ENCODE peak calls at places on chromosome 9, in seven cellular contexts. K, S, C, N, U, W and G are unnamed samples.

GRCh38 chr9:93597142-93597706 is 20.8 kb downstream of the PHF2 start:
- DNase-seq in N (peak; percentile 16), C (no peak), U (peak; percentile 37), S (no peak), K (peak; percentile 74), W (no peak), G (no peak)

GRCh38 chr9:69079186-69079585 is 43.6 kb downstream of the FXN start:
- DNase-seq in W (no peak), U (no peak), N (no peak), C (no peak), S (no peak), K (no peak), G (no peak)

GRCh38 chr9:129455151-129455995 is 165.5 kb downstream of the C9orf50 start:
- DNase-seq in U (no peak), S (no peak), W (no peak), K (no peak), C (no peak), N (no peak), G (no peak)

GRCh38 chr9:35287986-35288515 is 126.2 kb downstream of the UNC13B start:
- DNase-seq in C (no peak), N (no peak), U (no peak), W (no peak), K (no peak), S (no peak), G (no peak)

GRCh38 chr9:129101279-129101678 is 9.3 kb downstream of the CRAT start:
- DNase-seq in C (no peak), W (no peak), K (no peak), N (no peak), U (no peak), S (no peak), G (no peak)

GRCh38 chr9:22447607-22448305 is 1.1 kb downstream of the DMRTA1 start:
- DNase-seq in K (no peak), S (peak; percentile 35), W (peak; percentile 39), N (no peak), C (no peak), U (no peak), G (peak; percentile 33)

GRCh38 chr9:98605116-98605515 is 103.6 kb downstream of the GABBR2 start:
- DNase-seq in U (no peak), K (no peak), C (no peak), N (no peak), W (no peak), S (no peak), G (no peak)

GRCh38 chr9:2526071-2526862 is 95.3 kb upstream of the VLDLR start:
- DNase-seq in C (no peak), S (no peak), K (no peak), U (no peak), N (no peak), W (no peak), G (no peak)

GRCh38 chr9:127538849-127539258 is 73.2 kb upstream of the STXBP1 start:
- DNase-seq in K (no peak), U (no peak), W (no peak), C (no peak), S (no peak), N (no peak), G (no peak)

GRCh38 chr9:111078391-111079038 is 40.2 kb upstream of the LPAR1 start:
- DNase-seq in K (no peak), S (no peak), U (no peak), N (no peak), C (no peak), W (no peak), G (no peak)

GRCh38 chr9:90219548-90220118 is 423.0 kb downstream of the DIRAS2 start:
- DNase-seq in N (no peak), W (peak; percentile 52), C (no peak), S (peak; percentile 41), K (no peak), U (no peak), G (peak; percentile 23)

GRCh38 chr9:131320031-131320685 is 30.6 kb downstream of the PLPP7 start:
- DNase-seq in S (peak; percentile 14), N (peak; percentile 94), K (no peak), W (no peak), C (no peak), U (no peak), G (no peak)

GRCh38 chr9:131312822-131313770 is 23.6 kb downstream of the PLPP7 start:
- DNase-seq in C (no peak), N (no peak), K (no peak), W (peak; percentile 18), S (no peak), U (no peak), G (no peak)

GRCh38 chr9:131319486-131319885 is 30.0 kb downstream of the PLPP7 start:
- DNase-seq in W (no peak), C (no peak), U (no peak), N (peak; percentile 84), K (no peak), S (no peak), G (no peak)

GRCh38 chr9:131323629-131324028 is 34.1 kb downstream of the PLPP7 start:
- DNase-seq in S (no peak), W (no peak), C (no peak), K (no peak), U (no peak), N (peak; percentile 20), G (peak; percentile 68)

GRCh38 chr9:131318211-131318610 is 28.7 kb downstream of the PLPP7 start:
- DNase-seq in S (no peak), K (no peak), N (peak; percentile 63), C (no peak), W (no peak), U (no peak), G (no peak)
- H3K4me3 ChIP-seq in S (no peak overlapping the region), K (no peak overlapping the region), N (no peak overlapping the region), C (no peak overlapping the region), W (no peak overlapping the region), U (no peak overlapping the region), G (no peak overlapping the region)

GRCh38 chr9:95055337-95055850 is 262.1 kb downstream of the FANCC start:
- DNase-seq in C (no peak), K (no peak), U (no peak), W (no peak), S (no peak), N (no peak), G (no peak)

GRCh38 chr9:95057121-95057520 is 260.4 kb downstream of the FANCC start:
- DNase-seq in K (peak; percentile 16), C (peak; percentile 10), S (no peak), W (no peak), N (no peak), U (no peak), G (no peak)

GRCh38 chr9:95053611-95054440 is 263.7 kb downstream of the FANCC start:
- DNase-seq in S (no peak), U (no peak), K (peak; percentile 9), W (no peak), C (peak; percentile 12), N (no peak), G (no peak)

GRCh38 chr9:95058121-95058785 is 259.3 kb downstream of the FANCC start:
- DNase-seq in S (no peak), N (no peak), W (no peak), K (peak; percentile 61), C (peak; percentile 7), U (no peak), G (no peak)

DNA sequence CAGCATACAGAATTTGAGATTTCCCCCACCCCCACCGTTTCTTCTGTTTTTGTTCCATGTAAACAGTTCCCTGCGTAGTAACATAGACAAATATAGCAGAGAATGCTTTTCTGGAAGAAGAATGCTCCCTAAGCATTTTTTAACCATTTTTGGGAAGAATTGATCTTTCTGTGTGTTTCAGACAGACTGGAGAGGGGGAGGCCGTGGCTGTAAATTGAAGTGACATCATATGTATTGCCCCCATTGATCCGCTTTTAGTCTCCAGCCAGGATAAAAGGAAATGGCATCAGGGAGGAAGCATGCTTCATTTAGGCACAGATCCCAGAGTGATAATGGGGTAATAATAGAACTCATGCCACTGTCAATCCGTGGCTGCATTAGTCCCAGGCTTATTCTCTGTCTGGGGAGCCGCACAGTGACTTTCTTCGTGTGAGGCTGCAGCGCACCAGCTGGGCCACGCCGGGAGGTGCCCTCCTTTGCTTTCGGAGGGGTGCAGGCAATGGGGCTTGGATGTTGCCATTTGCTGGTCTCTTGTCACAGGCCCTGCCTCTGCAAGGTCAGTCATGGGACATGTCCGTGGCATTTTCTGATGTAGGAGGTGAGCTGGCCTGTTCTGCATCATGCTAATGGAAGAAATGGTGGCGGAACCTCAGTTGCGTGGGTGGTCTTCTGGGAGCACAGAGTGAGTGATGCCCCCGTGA is 261.5 kb downstream of the FANCC start:
- DNase-seq in S (no peak), U (peak; percentile 78), W (no peak), K (peak; percentile 49), N (peak; percentile 73), C (peak; percentile 16), G (no peak)
- H3K27ac ChIP-seq in S (peak overlapping the region; percentile 72), U (peak overlapping the region; percentile 83), W (peak overlapping the region; percentile 43), K (peak overlapping the region; percentile 95), N (peak overlapping the region; percentile 93), C (peak overlapping the region; percentile 64), G (peak overlapping the region; percentile 18)

DNA sequence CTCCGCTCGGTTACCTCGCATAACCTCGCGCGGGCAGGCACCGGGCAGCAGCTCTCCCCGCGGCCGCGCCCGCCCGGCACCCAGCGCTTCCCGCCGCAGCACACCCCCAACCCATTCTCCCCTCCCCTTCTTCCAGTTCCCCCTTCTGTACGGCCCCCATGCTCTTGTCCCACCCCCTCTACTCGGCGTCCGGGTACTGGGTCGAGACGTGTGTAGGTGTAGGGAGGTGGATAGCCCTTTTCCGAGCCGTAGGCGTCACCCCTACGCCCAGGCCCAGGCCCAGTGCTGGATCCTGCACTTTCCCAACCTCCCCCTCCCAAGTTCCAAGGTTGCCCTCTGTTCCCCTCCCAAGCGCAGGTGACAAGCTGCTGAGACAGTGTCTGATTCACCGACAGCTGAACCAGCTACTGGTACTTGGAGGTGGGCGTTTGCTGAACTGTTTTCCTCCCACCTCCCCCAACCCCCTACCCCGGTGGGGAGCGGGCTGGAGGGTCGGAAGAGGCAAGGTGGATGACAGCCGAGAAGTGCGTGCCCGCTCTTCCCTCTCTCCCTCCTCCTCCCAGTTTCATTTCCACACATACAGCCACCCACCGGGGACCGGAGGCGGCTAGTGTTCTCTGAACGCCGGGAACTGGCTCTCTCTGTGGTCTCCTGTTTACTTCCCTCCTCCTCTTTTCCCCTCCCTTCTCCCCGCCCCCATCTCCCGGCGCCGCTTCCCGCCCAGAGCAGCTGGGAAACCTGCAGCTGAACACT is 6.0 kb upstream of the KLF9 start:
- DNase-seq in C (peak; percentile 97), U (peak; percentile 99), W (peak; percentile 94), N (peak; percentile 98), K (no peak), S (peak; percentile 96), G (peak; percentile 95)
- H3K27me3 ChIP-seq in C (no peaks in the 10 kb centered on the region), U (no peaks in the 10 kb centered on the region), W (no peaks in the 10 kb centered on the region), N (no peaks in the 10 kb centered on the region), K (no peaks in the 10 kb centered on the region), S (no peaks in the 10 kb centered on the region), G (no peaks in the 10 kb centered on the region)

GRCh38 chr9:109473329-109473728 is 24.8 kb downstream of the PTPN3 start:
- DNase-seq in C (no peak), W (no peak), U (no peak), S (no peak), N (no peak), K (no peak), G (no peak)
- H3K4me3 ChIP-seq in C (no peak overlapping the region), W (no peak overlapping the region), U (peak overlapping the region; percentile 24), S (no peak overlapping the region), N (peak overlapping the region; percentile 51), K (no peak overlapping the region), G (no peak overlapping the region)

DNA sequence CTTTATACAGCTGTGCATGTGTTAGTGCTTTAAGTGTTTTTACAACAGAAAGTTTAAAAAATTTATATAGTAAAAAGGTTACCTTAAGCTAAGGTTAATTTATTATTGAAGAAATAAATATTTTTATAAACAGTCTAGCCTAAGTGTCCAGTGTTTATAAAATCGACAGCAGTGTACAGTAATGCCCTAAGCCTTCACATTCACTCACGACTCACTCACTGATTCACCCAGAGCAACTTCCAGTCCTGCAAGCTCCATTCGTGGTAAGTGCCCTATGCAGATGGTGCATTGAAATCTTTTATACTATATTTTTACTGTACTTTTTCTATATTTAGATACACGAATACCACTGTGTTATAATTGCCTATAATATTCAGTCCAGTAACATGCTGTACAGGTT is 159.1 kb downstream of the ROR2 start:
- DNase-seq in S (no peak), W (no peak), U (no peak), N (no peak), K (no peak), C (no peak), G (no peak)
- H3K27ac ChIP-seq in S (no peak overlapping the region), W (no peak overlapping the region), U (no peak overlapping the region), N (no peak overlapping the region), K (no peak overlapping the region), C (no peak overlapping the region), G (no peak overlapping the region)